ENCODE peak calls at places on chromosomes 4 and X, in eight cellular contexts. S is fibroblast of villous mesenchyme, Z is amniotic epithelial cell, E is AG09319, G is dermis microvascular lymphatic vessel endothelial cell, A is mesendoderm, B is choroid plexus epithelial cell, T is fibroblast of the conjunctiva. J is an unnamed sample.

GRCh38 chr4:82782626-82783025 is 16.0 kb downstream of the SCD5 start:
- DNase-seq in S (no peak), Z (no peak), E (no peak), G (no peak), A (peak; percentile 94), B (no peak), T (no peak), J (no peak)

GRCh38 chr4:103099691-103100392 is at the start of gene BDH2:
- DNase-seq in S (peak; percentile 97), Z (peak; percentile 98), E (peak; percentile 90), G (peak; percentile 93), A (peak; percentile 96), B (peak; percentile 99), T (peak; percentile 96), J (peak; percentile 83)

GRCh38 chrX:55041514-55041913 is 10.7 kb upstream of the ALAS2 start:
- DNase-seq in S (no peak), Z (no peak), E (no peak), G (no peak), A (no peak), B (no peak), T (no peak), J (no peak)

GRCh38 chrX:107894038-107894437 is 68.4 kb downstream of the MID2 start:
- DNase-seq in S (peak; percentile 57), Z (peak; percentile 50), E (no peak), G (peak; percentile 58), A (peak; percentile 65), B (peak; percentile 61), T (peak; percentile 17), J (no peak)

GRCh38 chrX:72255445-72255844 is 16.6 kb upstream of the ERCC6L start:
- DNase-seq in S (no peak), Z (no peak), E (no peak), G (peak; percentile 8), A (no peak), B (no peak), T (no peak), J (no peak)

GRCh38 chr4:73446336-73446938 is 10.4 kb downstream of the AFP start:
- DNase-seq in S (peak; percentile 48), Z (peak; percentile 68), E (peak; percentile 19), G (peak; percentile 66), A (peak; percentile 67), B (peak; percentile 79), T (peak; percentile 51), J (peak; percentile 7)

GRCh38 chr4:26787461-26788340 is 72.9 kb upstream of the STIM2 start:
- DNase-seq in S (peak; percentile 30), Z (peak; percentile 47), E (no peak), G (peak; percentile 71), A (peak; percentile 81), B (peak; percentile 66), T (peak; percentile 27), J (no peak)

GRCh38 chrX:24498975-24499374 is 33.9 kb downstream of the PDK3 start:
- DNase-seq in S (peak; percentile 23), Z (peak; percentile 18), E (no peak), G (peak; percentile 38), A (no peak), B (peak; percentile 41), T (no peak), J (no peak)

J was measured in pulmonary artery endothelial cell.